ENCODE peak calls at places on chromosomes 11 and 22, in ten cellular contexts. X, E, H, A, L, D, G, R, B and T are unnamed samples.

GRCh38 chr11:96267001-96267489 is 76.0 kb downstream of the MAML2 start:
- DNase-seq in X (no peak), E (no peak), H (no peak), A (no peak), L (no peak), D (peak), G (peak), R (no peak), B (no peak), T (peak)

GRCh38 chr11:17256512-17256911 is 20.0 kb upstream of the NUCB2 start:
- DNase-seq in X (no peak), E (no peak), H (no peak), A (no peak), L (no peak), D (peak), G (peak), R (peak), B (no peak), T (peak)

GRCh38 chr11:85712953-85713352 is 27.0 kb upstream of the CCDC89 start:
- DNase-seq in X (no peak), E (no peak), H (no peak), A (no peak), L (no peak), D (peak), G (no peak), R (no peak), B (no peak), T (no peak)

GRCh38 chr22:44943701-44944324 is 66.0 kb downstream of the PHF21B start:
- DNase-seq in X (no peak), E (no peak), H (no peak), A (no peak), L (no peak), D (no peak), G (no peak), R (no peak), B (no peak), T (no peak)

GRCh38 chr11:86592659-86593451 is 79.6 kb downstream of the ME3 start:
- DNase-seq in X (peak), E (no peak), H (peak), A (peak), L (no peak), D (peak), G (peak), R (peak), B (peak), T (peak)

GRCh38 chr11:119509277-119509841 is 86.4 kb upstream of the THY1 start:
- DNase-seq in X (no peak), E (no peak), H (no peak), A (no peak), L (no peak), D (peak), G (peak), R (peak), B (no peak), T (peak)

GRCh38 chr11:22539851-22540376 is 85.7 kb downstream of the FANCF start:
- DNase-seq in X (no peak), E (no peak), H (peak), A (no peak), L (peak), D (peak), G (no peak), R (peak), B (no peak), T (peak)

GRCh38 chr11:118634435-118635236 is 27.2 kb downstream of the PHLDB1 start:
- DNase-seq in X (peak), E (peak), H (no peak), A (peak), L (peak), D (peak), G (peak), R (peak), B (no peak), T (peak)

GRCh38 chr11:102111011-102111786 is 952 bp downstream of the YAP1 start:
- DNase-seq in X (peak), E (no peak), H (peak), A (peak), L (peak), D (peak), G (peak), R (peak), B (peak), T (peak)

GRCh38 chr11:95229199-95230053 is 1.6 kb downstream of the SESN3 start:
- DNase-seq in X (no peak), E (no peak), H (peak), A (no peak), L (no peak), D (no peak), G (peak), R (peak), B (no peak), T (peak)

GRCh38 chr11:78801161-78801884 is 226.7 kb upstream of the NARS2 start:
- DNase-seq in X (peak), E (no peak), H (no peak), A (peak), L (no peak), D (peak), G (peak), R (peak), B (no peak), T (peak)

GRCh38 chr22:28736296-28737155 is 5.1 kb downstream of the CHEK2 start:
- DNase-seq in X (no peak), E (no peak), H (no peak), A (no peak), L (peak), D (no peak), G (no peak), R (no peak), B (no peak), T (no peak)

GRCh38 chr11:1200611-1201191 is 22.2 kb upstream of the MUC5B start:
- DNase-seq in X (no peak), E (peak), H (no peak), A (peak), L (no peak), D (no peak), G (no peak), R (no peak), B (no peak), T (no peak)

GRCh38 chr11:50075856-50076255 is 43.2 kb downstream of the OR4C45 start:
- DNase-seq in X (no peak), E (no peak), H (no peak), A (no peak), L (no peak), D (no peak), G (no peak), R (no peak), B (no peak), T (no peak)

DNA sequence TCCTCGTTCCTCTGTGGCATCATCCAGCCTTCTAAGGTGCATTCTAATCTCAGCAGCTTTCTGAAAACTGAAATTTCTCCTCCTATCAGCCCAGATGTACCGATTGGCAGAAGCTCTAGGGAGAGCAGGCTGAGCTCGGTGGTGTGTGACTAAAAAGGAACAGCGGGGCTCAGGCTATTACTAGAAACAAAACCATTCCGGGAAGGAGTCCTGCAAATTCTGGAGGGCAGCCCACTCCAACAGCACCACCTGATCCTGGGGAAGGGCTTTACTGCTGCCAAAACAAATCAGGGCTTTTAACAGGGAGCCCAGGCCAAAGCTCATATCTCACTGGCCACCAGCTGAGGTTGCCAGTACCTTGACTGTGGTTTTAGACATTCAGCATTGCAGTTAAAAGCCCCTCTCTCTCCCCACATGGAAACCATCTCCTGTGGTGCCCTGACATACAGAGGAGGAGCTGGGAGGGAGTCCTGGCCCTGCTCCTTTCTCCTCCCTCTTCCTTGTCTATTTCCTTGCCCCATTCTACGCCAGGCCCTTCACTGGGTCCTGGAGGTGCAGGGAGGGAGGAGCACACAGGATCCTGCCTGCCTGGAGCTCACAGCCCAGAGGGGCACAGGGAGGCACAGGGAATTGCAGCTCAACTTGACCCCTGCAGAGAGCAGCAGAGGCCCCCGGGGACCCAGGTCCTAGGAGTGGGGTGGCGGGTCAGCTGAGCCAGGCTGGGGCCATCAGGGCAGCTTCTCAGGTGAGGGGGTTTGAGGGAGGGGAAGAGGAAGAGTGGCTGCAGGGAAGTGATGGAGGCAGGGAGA is 889 bp downstream of the PLAAT4 start:
- DNase-seq in X (peak), E (peak), H (no peak), A (peak), L (no peak), D (peak), G (peak), R (peak), B (peak), T (peak)
- H3K4me3 ChIP-seq in X (peak), E (peak), H (no peak), A (peak), L (no peak), D (peak), G (peak), R (no peak), B (no peak), T (peak)

GRCh38 chr11:35412285-35412684 is 7.1 kb downstream of the SLC1A2 start:
- DNase-seq in X (no peak), E (no peak), H (no peak), A (no peak), L (peak), D (peak), G (peak), R (peak), B (no peak), T (peak)
- TF ChIP-seq CTCF in X (no peak), E (peak), H (peak), A (no peak), L (peak), D (peak), G (peak), R (peak), B (peak), T (peak)

GRCh38 chr11:60701509-60701818 is 2.1 kb downstream of the MS4A8 start:
- DNase-seq in X (no peak), E (no peak), H (no peak), A (no peak), L (no peak), D (no peak), G (no peak), R (no peak), B (no peak), T (no peak)
- H3K4me3 ChIP-seq in X (no peak), E (no peak), H (no peak), A (no peak), L (no peak), D (no peak), G (no peak), R (no peak), B (no peak), T (no peak)

DNA sequence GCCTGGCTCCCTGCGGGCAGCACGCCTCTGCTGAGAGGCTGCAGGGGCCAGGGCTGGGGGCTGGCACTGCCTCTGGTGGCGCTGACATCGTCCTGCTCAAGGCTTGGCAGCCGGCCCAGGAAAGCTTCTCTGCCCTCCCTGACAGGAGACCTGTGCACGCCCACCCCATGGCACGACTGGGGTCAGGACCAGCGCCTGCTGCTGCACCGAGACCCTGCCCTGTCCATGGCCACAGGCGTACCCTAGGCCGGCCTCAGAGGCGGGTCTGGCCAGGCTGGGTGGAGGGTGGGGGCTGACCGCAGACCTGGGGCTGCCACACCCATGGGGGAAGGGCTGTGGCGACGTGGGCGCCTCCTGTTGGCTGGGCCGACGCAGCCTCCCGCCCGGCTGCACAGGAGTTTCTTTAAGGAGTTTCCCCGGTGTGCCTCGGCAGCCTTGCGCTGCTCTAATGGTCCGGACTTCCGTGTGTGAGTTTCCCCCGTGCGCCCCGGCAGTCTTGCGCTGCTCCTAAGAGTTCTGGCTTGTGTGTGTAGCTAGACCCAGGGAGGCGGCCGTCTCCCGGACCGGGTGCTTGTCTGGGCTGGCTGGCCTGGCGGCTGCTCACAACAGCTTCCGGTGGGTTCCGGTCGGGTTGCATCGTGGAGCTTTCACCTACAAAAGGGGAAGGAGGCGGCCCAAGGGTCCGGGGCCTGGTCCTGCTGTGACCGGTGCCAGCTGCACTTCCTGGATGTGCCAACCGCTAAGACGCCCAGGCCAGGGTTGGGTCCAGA is 4.7 kb downstream of the TRABD start:
- DNase-seq in X (peak), E (no peak), H (no peak), A (peak), L (peak), D (peak), G (peak), R (no peak), B (peak), T (peak)
- TF ChIP-seq CTCF in X (no peak), E (no peak), H (peak), A (peak), L (peak), D (peak), G (peak), R (peak), B (peak), T (peak)

GRCh38 chr11:76667271-76667818 is 3.2 kb downstream of the LRRC32 start:
- DNase-seq in X (no peak), E (peak), H (no peak), A (no peak), L (no peak), D (no peak), G (no peak), R (no peak), B (no peak), T (no peak)
- H3K4me3 ChIP-seq in X (peak), E (peak), H (no peak), A (peak), L (no peak), D (no peak), G (no peak), R (no peak), B (no peak), T (peak)

DNA sequence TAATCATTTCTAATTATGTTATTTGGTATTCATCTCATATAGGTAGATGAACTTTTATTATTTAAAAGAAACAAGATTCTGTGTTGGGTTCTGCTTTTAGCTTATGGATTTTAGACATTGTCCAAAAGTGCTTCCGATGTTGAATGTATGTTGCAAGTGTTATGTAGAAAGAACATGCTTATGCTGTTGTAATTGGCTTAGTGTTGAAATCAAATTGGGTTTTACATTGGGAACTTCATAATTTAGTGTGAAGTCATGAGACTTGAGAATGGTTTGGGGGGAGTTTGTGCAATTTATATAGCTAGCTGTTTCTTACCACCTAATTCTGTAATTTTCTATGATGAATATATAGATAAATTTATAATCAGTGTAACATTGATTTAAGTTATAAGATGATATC is 3.6 kb downstream of the MTMR3 start:
- DNase-seq in X (no peak), E (no peak), H (no peak), A (no peak), L (no peak), D (no peak), G (no peak), R (no peak), B (no peak), T (no peak)
- TF ChIP-seq CTCF in X (no peak), E (no peak), H (no peak), A (no peak), L (no peak), D (no peak), G (no peak), R (no peak), B (no peak), T (no peak)

GRCh38 chr22:40239345-40239683 is 61.6 kb downstream of the TNRC6B start:
- DNase-seq in X (no peak), E (no peak), H (no peak), A (no peak), L (no peak), D (no peak), G (no peak), R (no peak), B (no peak), T (no peak)

GRCh38 chr22:40237788-40238424 is 60.2 kb downstream of the TNRC6B start:
- DNase-seq in X (no peak), E (no peak), H (no peak), A (no peak), L (no peak), D (no peak), G (peak), R (no peak), B (no peak), T (peak)

GRCh38 chr22:40237241-40237640 is 59.5 kb downstream of the TNRC6B start:
- DNase-seq in X (no peak), E (no peak), H (no peak), A (no peak), L (no peak), D (no peak), G (no peak), R (no peak), B (no peak), T (no peak)

GRCh38 chr22:40240160-40240559 is 62.4 kb downstream of the TNRC6B start:
- DNase-seq in X (no peak), E (no peak), H (no peak), A (no peak), L (peak), D (no peak), G (no peak), R (no peak), B (no peak), T (no peak)

GRCh38 chr22:40238425-40239344 is 61.0 kb downstream of the TNRC6B start:
- DNase-seq in X (peak), E (no peak), H (no peak), A (peak), L (no peak), D (peak), G (peak), R (peak), B (peak), T (peak)
- H3K4me3 ChIP-seq in X (peak), E (no peak), H (no peak), A (no peak), L (no peak), D (no peak), G (no peak), R (no peak), B (no peak), T (no peak)

GRCh38 chr11:133041165-133041564 is 491.1 kb downstream of the OPCML start:
- DNase-seq in X (no peak), E (no peak), H (no peak), A (no peak), L (no peak), D (no peak), G (no peak), R (no peak), B (no peak), T (no peak)
- TF ChIP-seq CTCF in X (no peak), E (no peak), H (no peak), A (no peak), L (no peak), D (peak), G (no peak), R (no peak), B (no peak), T (no peak)

GRCh38 chr22:32476286-32476685 is 1.7 kb downstream of the FBXO7 start:
- DNase-seq in X (no peak), E (no peak), H (no peak), A (no peak), L (no peak), D (no peak), G (no peak), R (no peak), B (no peak), T (peak)

GRCh38 chr22:32475428-32476010 is 908 bp downstream of the FBXO7 start:
- DNase-seq in X (peak), E (peak), H (no peak), A (peak), L (peak), D (peak), G (peak), R (no peak), B (peak), T (peak)

GRCh38 chr22:32476804-32477203 is 2.2 kb downstream of the FBXO7 start:
- DNase-seq in X (no peak), E (no peak), H (no peak), A (no peak), L (no peak), D (no peak), G (no peak), R (no peak), B (no peak), T (no peak)

GRCh38 chr22:32474635-32475427 is at the start of gene FBXO7:
- DNase-seq in X (peak), E (peak), H (peak), A (peak), L (peak), D (peak), G (peak), R (peak), B (peak), T (peak)

GRCh38 chr22:32473388-32473952 is 1.1 kb upstream of the FBXO7 start:
- DNase-seq in X (no peak), E (no peak), H (peak), A (no peak), L (peak), D (peak), G (peak), R (peak), B (peak), T (peak)
- H3K4me3 ChIP-seq in X (peak), E (peak), H (no peak), A (peak), L (no peak), D (peak), G (peak), R (no peak), B (peak), T (peak)